ENCODE peak calls at places on chromosomes 2 and 18, in four cellular contexts. V is lung, X is RWPE1, I is BJ. K is an unnamed sample.

GRCh38 chr2:226797989-226798421 is 1.6 kb downstream of the IRS1 start:
- DNase-seq in V (no peak), X (no peak), I (no peak), K (no peak)

GRCh38 chr2:58680938-58681337 is 439.8 kb upstream of the FANCL start:
- DNase-seq in V (no peak), X (peak), I (no peak), K (no peak)

GRCh38 chr2:203826704-203827103 is 40.9 kb upstream of the CTLA4 start:
- DNase-seq in V (no peak), X (no peak), I (no peak), K (no peak)

GRCh38 chr2:26008851-26009566 is 24.9 kb upstream of the RAB10 start:
- DNase-seq in V (peak), X (peak), I (no peak), K (peak)

GRCh38 chr2:173854840-173855239 is 110.3 kb downstream of the SP3 start:
- DNase-seq in V (no peak), X (no peak), I (peak), K (peak)

GRCh38 chr2:204225633-204226032 is 289.1 kb downstream of the ICOS start:
- DNase-seq in V (no peak), X (no peak), I (no peak), K (no peak)

GRCh38 chr18:6874316-6874715 is 144.8 kb downstream of the ARHGAP28 start:
- DNase-seq in V (no peak), X (no peak), I (no peak), K (no peak)

GRCh38 chr2:150598383-150598782 is 110.9 kb upstream of the RND3 start:
- DNase-seq in V (no peak), X (no peak), I (no peak), K (no peak)

GRCh38 chr18:78293940-78294401 is 685.6 kb upstream of the SALL3 start:
- DNase-seq in V (no peak), X (no peak), I (no peak), K (no peak)

GRCh38 chr2:68992933-68993332 is 18.5 kb downstream of the GKN1 start:
- DNase-seq in V (no peak), X (no peak), I (no peak), K (no peak)

GRCh38 chr2:105746177-105747080 is 1.7 kb downstream of the NCK2 start:
- DNase-seq in V (peak), X (peak), I (no peak), K (peak)

GRCh38 chr2:112679484-112679883 is 33.7 kb downstream of the SLC20A1 start:
- DNase-seq in V (no peak), X (peak), I (no peak), K (peak)

GRCh38 chr2:223306371-223306770 is 254.4 kb downstream of the KCNE4 start:
- DNase-seq in V (no peak), X (no peak), I (no peak), K (no peak)

GRCh38 chr2:19544020-19544383 is 185.6 kb upstream of the OSR1 start:
- DNase-seq in V (no peak), X (no peak), I (no peak), K (no peak)

GRCh38 chr2:109609352-109610024 is 4.3 kb downstream of the SEPTIN10 start:
- DNase-seq in V (no peak), X (no peak), I (no peak), K (peak)

GRCh38 chr2:61016392-61017002 is 1.0 kb upstream of the PEX13 start:
- DNase-seq in V (no peak), X (no peak), I (no peak), K (peak)

GRCh38 chr2:217942731-217943335 is 60.0 kb downstream of the TNS1 start:
- DNase-seq in V (no peak), X (no peak), I (no peak), K (no peak)

GRCh38 chr2:67772216-67773180 is 290.3 kb downstream of the C1D start:
- DNase-seq in V (no peak), X (no peak), I (peak), K (no peak)

GRCh38 chr2:26356771-26357170 is 10.2 kb upstream of the ADGRF3 start:
- DNase-seq in V (no peak), X (no peak), I (no peak), K (peak)

GRCh38 chr2:238509151-238509820 is 82.6 kb downstream of the ASB1 start:
- DNase-seq in V (no peak), X (no peak), I (no peak), K (no peak)

GRCh38 chr18:28984731-28985130 is 807.8 kb upstream of the CDH2 start:
- DNase-seq in V (no peak), X (no peak), I (no peak), K (no peak)

GRCh38 chr18:24534271-24534670 is 73.8 kb downstream of the HRH4 start:
- DNase-seq in V (no peak), X (no peak), I (no peak), K (no peak)

GRCh38 chr2:240259201-240259923 is 118.9 kb upstream of the OTOS start:
- DNase-seq in V (no peak), X (no peak), I (no peak), K (no peak)

GRCh38 chr2:13681936-13682335 is 950.6 kb upstream of the LRATD1 start:
- DNase-seq in V (no peak), X (no peak), I (no peak), K (peak)

GRCh38 chr2:201255468-201255867 is 4.9 kb upstream of the CASP8 start:
- DNase-seq in V (no peak), X (no peak), I (no peak), K (no peak)

DNA sequence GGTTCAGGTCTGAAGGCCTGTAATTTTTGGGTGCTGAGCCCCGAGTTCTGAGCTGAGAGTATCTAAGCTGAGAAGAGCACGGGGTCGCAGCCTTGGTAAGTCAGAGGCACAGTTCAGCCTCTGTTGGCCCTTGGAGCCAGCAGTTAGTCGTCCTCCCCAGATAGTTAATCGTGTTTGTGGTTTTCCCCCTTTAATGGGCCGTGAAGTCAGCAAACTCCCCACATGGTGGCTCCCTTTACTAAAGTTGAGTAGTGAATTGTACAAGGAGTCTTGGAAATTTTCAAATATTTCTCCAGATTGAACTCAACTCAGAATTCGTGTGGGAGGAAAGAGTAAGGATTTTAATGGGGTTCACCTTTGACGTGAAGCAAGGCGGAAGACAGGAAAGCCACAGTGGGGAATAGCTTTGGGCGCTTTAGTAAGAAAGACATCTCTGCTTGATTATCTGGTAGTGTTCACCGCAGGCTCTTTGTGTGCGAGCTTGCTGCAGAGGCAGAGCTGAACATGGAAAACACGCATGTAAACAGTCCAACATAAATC is 2.4 kb upstream of the ADCYAP1 start:
- DNase-seq in V (no peak), X (no peak), I (no peak), K (no peak)
- TF ChIP-seq CTCF in V (no peak), X (no peak), I (no peak), K (no peak)

GRCh38 chr2:218984239-218985020 is 554 bp downstream of the FEV start:
- DNase-seq in V (no peak), X (no peak), I (no peak), K (no peak)

GRCh38 chr2:218985021-218985324 is at the start of gene FEV:
- DNase-seq in V (no peak), X (no peak), I (no peak), K (no peak)

GRCh38 chr2:218988164-218988563 is 3.2 kb upstream of the FEV start:
- DNase-seq in V (no peak), X (no peak), I (no peak), K (no peak)

GRCh38 chr2:218985325-218986091 is 524 bp upstream of the FEV start:
- DNase-seq in V (no peak), X (no peak), I (no peak), K (no peak)

DNA sequence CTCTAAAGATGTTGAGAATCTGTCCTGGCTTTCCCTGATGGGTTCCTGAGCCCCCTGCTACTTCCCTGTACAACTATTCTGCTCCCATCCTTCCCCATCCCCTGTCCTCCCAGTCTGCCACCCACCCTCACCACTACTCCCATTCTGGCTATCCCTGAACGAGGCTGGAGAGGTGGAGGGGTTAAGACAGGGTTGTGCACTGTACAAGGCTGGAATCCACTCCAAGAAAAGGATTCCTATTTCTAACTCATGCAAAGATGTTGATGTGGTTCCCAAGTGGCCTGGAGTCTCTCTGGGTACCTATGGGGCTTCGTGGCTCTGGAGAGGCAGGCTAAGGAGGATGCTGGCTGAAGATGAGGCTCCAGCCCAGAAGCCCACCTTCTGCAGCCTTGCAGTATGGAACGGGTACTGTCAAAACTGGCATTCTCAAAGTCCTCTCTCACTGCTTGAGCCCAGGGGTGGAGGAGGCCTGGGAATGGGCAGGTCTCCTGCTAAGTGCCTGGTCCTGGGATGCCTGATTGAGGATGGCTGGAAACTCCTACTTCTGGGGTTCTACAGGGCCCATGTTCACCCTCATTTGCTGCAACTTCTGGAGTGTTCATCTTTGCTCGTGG is 1.3 kb upstream of the FEV start:
- DNase-seq in V (no peak), X (no peak), I (no peak), K (no peak)
- TF ChIP-seq CTCF in V (no peak), X (no peak), I (no peak), K (no peak)

GRCh38 chr2:20675701-20676352 is 8.9 kb downstream of the GDF7 start:
- DNase-seq in V (no peak), X (peak), I (no peak), K (no peak)

GRCh38 chr2:20674974-20675679 is 8.2 kb downstream of the GDF7 start:
- DNase-seq in V (no peak), X (peak), I (peak), K (no peak)

GRCh38 chr2:20676353-20677215 is 9.6 kb downstream of the GDF7 start:
- DNase-seq in V (no peak), X (no peak), I (no peak), K (no peak)

GRCh38 chr2:20678751-20679150 is 11.8 kb downstream of the GDF7 start:
- DNase-seq in V (no peak), X (no peak), I (no peak), K (no peak)

GRCh38 chr2:20677301-20678176 is 10.6 kb downstream of the GDF7 start:
- DNase-seq in V (no peak), X (no peak), I (no peak), K (no peak)
- TF ChIP-seq CTCF in V (no peak), X (peak), I (no peak), K (no peak)

GRCh38 chr2:70087703-70088507 is 628 bp downstream of the PCBP1 start:
- DNase-seq in V (peak), X (no peak), I (no peak), K (peak)
- TF ChIP-seq CTCF in V (no peak), X (no peak), I (no peak), K (peak)

GRCh38 chr2:128714861-128715312 is 396.2 kb upstream of the HS6ST1 start:
- DNase-seq in V (no peak), X (no peak), I (no peak), K (no peak)
- TF ChIP-seq CTCF in V (no peak), X (no peak), I (no peak), K (no peak)

GRCh38 chr2:65432227-65433190 is at the start of gene SPRED2:
- DNase-seq in V (peak), X (peak), I (peak), K (peak)

GRCh38 chr2:65431417-65432226 is 777 bp downstream of the SPRED2 start:
- DNase-seq in V (peak), X (no peak), I (no peak), K (peak)

GRCh38 chr2:65427536-65427935 is 4.9 kb downstream of the SPRED2 start:
- DNase-seq in V (no peak), X (no peak), I (no peak), K (no peak)

GRCh38 chr2:65429799-65430514 is 2.4 kb downstream of the SPRED2 start:
- DNase-seq in V (no peak), X (no peak), I (no peak), K (peak)

DNA sequence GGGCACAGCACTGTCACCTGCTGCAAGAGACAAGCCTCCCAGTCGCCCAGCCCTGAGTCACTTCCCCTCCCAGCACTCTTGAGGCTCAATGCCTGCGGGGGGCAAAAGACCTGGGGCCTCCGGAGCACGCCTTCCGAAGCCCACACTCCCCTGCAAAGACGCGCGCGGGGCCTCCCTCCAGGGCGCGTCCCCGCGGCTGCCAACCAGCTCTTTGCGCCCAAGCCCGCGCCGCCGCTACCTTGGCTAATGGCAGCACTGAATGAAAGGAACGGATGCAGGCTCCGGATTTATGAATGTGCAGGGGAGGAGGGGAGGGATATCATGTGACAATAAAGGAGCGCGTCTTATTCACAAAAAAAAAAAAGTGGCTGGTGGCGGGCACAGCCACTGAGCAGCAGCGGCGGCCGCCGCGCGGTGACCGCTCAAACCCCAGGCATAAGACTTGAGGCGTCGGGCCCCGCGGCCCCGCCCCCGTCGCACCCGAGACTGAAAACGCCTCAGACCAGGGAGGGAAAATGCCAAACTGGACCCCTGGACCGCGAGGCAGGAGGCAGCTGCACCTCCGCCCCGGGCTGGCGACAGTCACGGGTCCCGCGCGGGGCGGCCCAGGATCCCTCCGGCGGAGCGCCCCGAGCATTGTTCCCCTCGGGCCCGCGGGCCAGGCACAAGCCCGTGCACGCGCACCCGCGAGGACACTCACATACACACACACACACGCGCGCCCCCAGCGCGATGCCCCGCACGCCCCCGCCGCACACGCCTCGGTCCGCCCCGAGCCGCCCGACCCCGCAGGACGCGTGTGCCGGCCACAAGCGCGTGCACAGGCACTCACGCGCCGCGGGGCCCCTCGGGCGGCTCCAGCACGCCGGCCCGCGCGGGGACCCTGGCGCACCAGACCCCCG is 1.6 kb downstream of the SPRED2 start:
- DNase-seq in V (peak), X (peak), I (no peak), K (peak)
- TF ChIP-seq CTCF in V (no peak), X (no peak), I (no peak), K (no peak)

DNA sequence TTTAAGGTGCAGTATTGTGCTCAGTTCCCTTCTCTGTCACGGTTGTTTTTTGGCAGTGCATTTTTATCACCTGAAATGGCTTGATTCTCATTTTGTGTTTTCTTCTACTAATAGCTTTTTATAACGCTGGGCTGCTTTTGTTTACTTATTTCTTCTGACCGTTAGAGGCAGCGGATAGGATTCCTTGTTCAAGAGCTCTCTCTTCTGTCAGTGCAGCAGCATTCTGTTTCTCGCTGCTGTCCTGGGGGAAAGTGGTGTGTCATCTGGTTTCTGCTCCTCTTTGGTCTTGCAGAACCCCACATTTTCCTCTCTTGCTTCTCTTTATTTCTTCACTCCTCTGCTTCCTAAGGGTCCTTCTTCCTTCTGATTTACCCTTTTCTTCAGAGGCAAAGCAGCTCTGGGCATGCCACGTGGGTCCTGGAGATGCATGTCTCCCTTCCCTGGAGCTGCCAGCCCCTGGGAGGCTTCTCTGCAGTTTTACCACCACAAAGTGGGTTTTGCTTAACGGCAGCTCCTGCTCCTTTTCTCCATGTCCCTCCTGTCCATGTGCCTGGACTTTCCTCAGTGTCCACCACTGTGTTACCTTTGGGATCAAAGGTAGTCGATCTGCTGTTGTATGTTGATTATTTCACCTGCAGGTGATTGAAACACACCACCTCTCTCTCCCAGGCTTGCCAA is 47.3 kb upstream of the SNTG2 start:
- DNase-seq in V (peak), X (no peak), I (no peak), K (no peak)
- TF ChIP-seq CTCF in V (no peak), X (no peak), I (no peak), K (no peak)